ENCODE peak calls at places on chromosomes 12 and 14, in five cellular contexts. S, V, L, K and W are unnamed samples.

GRCh38 chr12:59164226-59164625 is 243.9 kb upstream of the LRIG3 start:
- DNase-seq in S (peak), V (no peak), K (no peak), L (no peak), W (no peak)

GRCh38 chr14:80425686-80426085 is 214.4 kb upstream of the DIO2 start:
- DNase-seq in L (no peak), S (peak), V (peak), K (no peak), W (no peak)

GRCh38 chr12:54215990-54216579 is 27.3 kb upstream of the SMUG1 start:
- DNase-seq in L (no peak), V (no peak), K (no peak), S (no peak), W (no peak)

GRCh38 chr12:100987552-100988277 is 193.1 kb downstream of the ANO4 start:
- DNase-seq in S (peak), L (no peak), V (peak), K (no peak), W (no peak)

GRCh38 chr14:73715707-73716106 is 1.5 kb upstream of the PNMA1 start:
- DNase-seq in V (no peak), L (no peak), S (no peak), K (no peak), W (no peak)

GRCh38 chr14:69489495-69489894 is 5.0 kb downstream of the PLEKHD1 start:
- DNase-seq in S (no peak), V (no peak), L (no peak), K (no peak), W (no peak)

GRCh38 chr12:10249690-10250455 is 37.2 kb downstream of the GABARAPL1 start:
- DNase-seq in S (no peak), K (no peak), L (no peak), V (no peak), W (peak)

GRCh38 chr14:100466111-100466856 is 120.9 kb downstream of the BEGAIN start:
- DNase-seq in S (no peak), L (no peak), V (no peak), K (no peak), W (no peak)

GRCh38 chr14:52553002-52553670 is 500 bp downstream of the GPR137C start:
- DNase-seq in S (no peak), V (peak), K (no peak), L (peak), W (no peak)

GRCh38 chr14:50726372-50727107 is 58.4 kb upstream of the SAV1 start:
- DNase-seq in K (no peak), V (peak), L (no peak), S (peak), W (no peak)

GRCh38 chr14:74586681-74587362 is 25.2 kb downstream of the LTBP2 start:
- DNase-seq in K (no peak), S (no peak), V (no peak), L (no peak), W (no peak)

GRCh38 chr14:23321572-23322547 is 603 bp downstream of the PABPN1 start:
- DNase-seq in S (peak), V (peak), K (peak), L (peak), W (peak)

GRCh38 chr14:75715926-75716780 is 55.1 kb downstream of the TTLL5 start:
- DNase-seq in L (no peak), K (no peak), S (no peak), V (peak), W (no peak)

GRCh38 chr14:67875175-67876006 is 55.8 kb downstream of the RAD51B start:
- DNase-seq in L (no peak), S (no peak), V (no peak), K (no peak), W (no peak)